ENCODE peak calls at places on chromosome 21, in eight cellular contexts. K, X, G, M, Y, Q, A and F are unnamed samples.

GRCh38 chr21:45076245-45076661 is 1.9 kb downstream of the ADARB1 start:
- DNase-seq in K (no peak), X (no peak), G (peak), M (no peak), Y (no peak), Q (peak), A (no peak), F (no peak)

GRCh38 chr21:37534431-37534830 is 167.9 kb downstream of the DYRK1A start:
- DNase-seq in K (no peak), X (no peak), G (no peak), M (no peak), Y (no peak), Q (no peak), A (no peak), F (no peak)

GRCh38 chr21:31543191-31543590 is 116.3 kb upstream of the SOD1 start:
- DNase-seq in K (no peak), X (no peak), G (no peak), M (no peak), Y (peak), Q (no peak), A (no peak), F (no peak)

GRCh38 chr21:38995755-38996154 is 187.5 kb downstream of the PSMG1 start:
- DNase-seq in K (no peak), X (no peak), G (no peak), M (no peak), Y (no peak), Q (no peak), A (no peak), F (no peak)

GRCh38 chr21:46071082-46071481 is 26.8 kb upstream of the COL6A2 start:
- DNase-seq in K (no peak), X (no peak), G (no peak), M (no peak), Y (no peak), Q (no peak), A (no peak), F (no peak)

GRCh38 chr21:44329086-44329889 is 9.9 kb downstream of the CFAP410 start:
- DNase-seq in K (no peak), X (no peak), G (no peak), M (no peak), Y (peak), Q (no peak), A (no peak), F (no peak)

GRCh38 chr21:45618287-45618686 is 25.2 kb upstream of the PCBP3 start:
- DNase-seq in K (no peak), X (no peak), G (peak), M (no peak), Y (no peak), Q (no peak), A (no peak), F (no peak)

GRCh38 chr21:32256226-32256625 is 22.6 kb downstream of the MIS18A start:
- DNase-seq in K (no peak), X (no peak), G (no peak), M (no peak), Y (peak), Q (no peak), A (no peak), F (no peak)

GRCh38 chr21:16133248-16133647 is 403.5 kb downstream of the USP25 start:
- DNase-seq in K (no peak), X (no peak), G (no peak), M (no peak), Y (no peak), Q (no peak), A (no peak), F (no peak)

GRCh38 chr21:45033791-45034555 is 40.4 kb upstream of the ADARB1 start:
- DNase-seq in K (no peak), X (no peak), G (peak), M (no peak), Y (no peak), Q (peak), A (no peak), F (no peak)

GRCh38 chr21:34850166-34850695 is 181.4 kb downstream of the CLIC6 start:
- DNase-seq in K (no peak), X (no peak), G (no peak), M (no peak), Y (no peak), Q (no peak), A (no peak), F (no peak)

GRCh38 chr21:31872452-31873274 is at the start of gene HUNK:
- DNase-seq in K (no peak), X (peak), G (peak), M (no peak), Y (peak), Q (peak), A (no peak), F (peak)

GRCh38 chr21:27839512-27840115 is 872.7 kb upstream of the ADAMTS5 start:
- DNase-seq in K (no peak), X (no peak), G (no peak), M (no peak), Y (no peak), Q (no peak), A (no peak), F (no peak)

GRCh38 chr21:37207441-37208009 is 59.6 kb downstream of the VPS26C start:
- DNase-seq in K (no peak), X (no peak), G (peak), M (no peak), Y (peak), Q (peak), A (no peak), F (peak)

GRCh38 chr21:37149411-37149810 is 76.4 kb downstream of the TTC3 start:
- DNase-seq in K (no peak), X (no peak), G (peak), M (no peak), Y (no peak), Q (peak), A (peak), F (no peak)

GRCh38 chr21:42187976-42188653 is 30.8 kb upstream of the ABCG1 start:
- DNase-seq in K (no peak), X (no peak), G (no peak), M (peak), Y (no peak), Q (no peak), A (no peak), F (no peak)

GRCh38 chr21:35904995-35905972 is 155.0 kb downstream of the SETD4 start:
- DNase-seq in K (no peak), X (peak), G (peak), M (no peak), Y (peak), Q (no peak), A (no peak), F (no peak)

GRCh38 chr21:43188712-43189151 is 19.9 kb downstream of the CRYAA start:
- DNase-seq in K (no peak), X (no peak), G (no peak), M (no peak), Y (peak), Q (no peak), A (no peak), F (no peak)

GRCh38 chr21:43959231-43960041 is 52.7 kb upstream of the TRAPPC10 start:
- DNase-seq in K (no peak), X (no peak), G (no peak), M (no peak), Y (no peak), Q (no peak), A (no peak), F (no peak)

GRCh38 chr21:45555557-45556301 is 13.5 kb upstream of the SLC19A1 start:
- DNase-seq in K (no peak), X (peak), G (peak), M (peak), Y (peak), Q (peak), A (no peak), F (peak)

GRCh38 chr21:45996311-45997204 is 15.0 kb downstream of the COL6A1 start:
- DNase-seq in K (no peak), X (no peak), G (no peak), M (no peak), Y (no peak), Q (no peak), A (no peak), F (no peak)

GRCh38 chr21:42021751-42022430 is 11.7 kb upstream of the ZBTB21 start:
- DNase-seq in K (no peak), X (no peak), G (no peak), M (no peak), Y (no peak), Q (no peak), A (no peak), F (no peak)

GRCh38 chr21:36113647-36114428 is 21.0 kb upstream of the CBR3 start:
- DNase-seq in K (no peak), X (no peak), G (no peak), M (peak), Y (no peak), Q (no peak), A (no peak), F (peak)

GRCh38 chr21:24514081-24514733 is 1093.1 kb downstream of the MRPL39 start:
- DNase-seq in K (no peak), X (peak), G (no peak), M (no peak), Y (no peak), Q (peak), A (peak), F (peak)

GRCh38 chr21:42040411-42041180 is 30.4 kb upstream of the ZBTB21 start:
- DNase-seq in K (no peak), X (peak), G (peak), M (no peak), Y (no peak), Q (peak), A (peak), F (peak)

GRCh38 chr21:38910390-38911008 is 104.8 kb downstream of the ETS2 start:
- DNase-seq in K (no peak), X (no peak), G (no peak), M (no peak), Y (peak), Q (no peak), A (no peak), F (peak)

GRCh38 chr21:41604583-41605041 is 96.7 kb upstream of the TMPRSS2 start:
- DNase-seq in K (no peak), X (no peak), G (no peak), M (no peak), Y (no peak), Q (no peak), A (no peak), F (no peak)

GRCh38 chr21:18384771-18385170 is 18.8 kb downstream of the TMPRSS15 start:
- DNase-seq in K (peak), X (peak), G (peak), M (no peak), Y (no peak), Q (peak), A (no peak), F (peak)

GRCh38 chr21:31193761-31194160 is 150.3 kb downstream of the TIAM1 start:
- DNase-seq in K (no peak), X (no peak), G (no peak), M (no peak), Y (no peak), Q (no peak), A (no peak), F (no peak)

GRCh38 chr21:27448960-27449359 is 482.1 kb upstream of the ADAMTS5 start:
- DNase-seq in K (no peak), X (no peak), G (no peak), M (no peak), Y (peak), Q (no peak), A (no peak), F (no peak)

GRCh38 chr21:46121286-46122221 is 23.6 kb downstream of the COL6A2 start:
- DNase-seq in K (no peak), X (no peak), G (no peak), M (no peak), Y (peak), Q (no peak), A (no peak), F (no peak)

GRCh38 chr21:36208326-36209013 is 51.8 kb downstream of the DOP1B start:
- DNase-seq in K (no peak), X (no peak), G (no peak), M (no peak), Y (no peak), Q (no peak), A (no peak), F (no peak)

GRCh38 chr21:37087188-37087587 is 14.1 kb downstream of the TTC3 start:
- DNase-seq in K (no peak), X (peak), G (peak), M (no peak), Y (no peak), Q (peak), A (peak), F (peak)

GRCh38 chr21:34342476-34342875 is 21.3 kb upstream of the KCNE2 start:
- DNase-seq in K (no peak), X (no peak), G (no peak), M (no peak), Y (no peak), Q (no peak), A (no peak), F (no peak)

GRCh38 chr21:41369105-41369914 is 7.5 kb downstream of the MX2 start:
- DNase-seq in K (no peak), X (no peak), G (no peak), M (no peak), Y (peak), Q (peak), A (no peak), F (no peak)

GRCh38 chr21:44397431-44398031 is 44.1 kb downstream of the TRPM2 start:
- DNase-seq in K (no peak), X (no peak), G (no peak), M (no peak), Y (no peak), Q (no peak), A (no peak), F (no peak)

GRCh38 chr21:31877558-31877957 is 4.7 kb downstream of the HUNK start:
- DNase-seq in K (no peak), X (no peak), G (no peak), M (no peak), Y (no peak), Q (no peak), A (no peak), F (no peak)

GRCh38 chr21:41065539-41065938 is 102.4 kb upstream of the BACE2 start:
- DNase-seq in K (no peak), X (no peak), G (peak), M (no peak), Y (no peak), Q (peak), A (no peak), F (no peak)